ENCODE peak calls at places on chromosomes 4 and X, in six cellular contexts. A is activated T-cell treated with anti-CD3 and anti-CD28 coated beads for 24 hours; H is MG63; N is prostate gland; L is stimulated activated CD8-positive, alpha-beta memory T cell treated with anti-CD3 and anti-CD28 coated beads, Interleukin-12 subunit alpha, Interleukin-12 subunit beta, amount 100 ng/mL, for 4 hours; O is glomerular endothelial cell. C is an unnamed sample.

GRCh38 chrX:142637206-142637605 is 388.5 kb upstream of the SPANXN4 start:
- DNase-seq in A (no peak), H (no peak), N (no peak), L (no peak), O (no peak), C (no peak)

GRCh38 chrX:101260435-101260834 is 30.7 kb downstream of the TAF7L start:
- DNase-seq in A (no peak), H (no peak), N (no peak), L (no peak), O (no peak), C (no peak)

GRCh38 chrX:121011254-121011653 is 25.7 kb upstream of the CT47A1 start:
- DNase-seq in A (no peak), H (no peak), N (no peak), L (no peak), O (no peak), C (no peak)

GRCh38 chr4:55509272-55509671 is 37.4 kb downstream of the CLOCK start:
- DNase-seq in A (no peak), H (no peak), N (no peak), L (no peak), O (no peak), C (peak; percentile 36)

GRCh38 chrX:132602701-132603100 is 113.9 kb upstream of the MBNL3 start:
- DNase-seq in A (no peak), H (no peak), N (no peak), L (no peak), O (no peak), C (no peak)

GRCh38 chr4:71709961-71710360 is 73.9 kb downstream of the GC start:
- DNase-seq in A (no peak), H (no peak), N (no peak), L (no peak), O (no peak), C (no peak)

GRCh38 chrX:43836435-43837184 is 45.6 kb downstream of the MAOB start:
- DNase-seq in A (no peak), H (no peak), N (no peak), L (no peak), O (peak; percentile 23), C (peak; percentile 42)

GRCh38 chr4:182448281-182449151 is 205.3 kb downstream of the TENM3 start:
- DNase-seq in A (peak; percentile 39), H (peak; percentile 79), N (peak; percentile 91), L (no peak), O (no peak), C (peak; percentile 98)

GRCh38 chr4:2060578-2061207 is 1.6 kb downstream of the NAT8L start:
- DNase-seq in A (no peak), H (no peak), N (no peak), L (no peak), O (no peak), C (no peak)

GRCh38 chr4:141684785-141685184 is 48.4 kb downstream of the IL15 start:
- DNase-seq in A (no peak), H (no peak), N (no peak), L (no peak), O (no peak), C (no peak)

GRCh38 chr4:117331817-117332216 is 246.4 kb upstream of the TRAM1L1 start:
- DNase-seq in A (no peak), H (no peak), N (no peak), L (no peak), O (no peak), C (no peak)

GRCh38 chr4:59904331-59904730 is 1295.8 kb upstream of the ADGRL3 start:
- DNase-seq in A (no peak), H (no peak), N (no peak), L (no peak), O (no peak), C (peak; percentile 4)

GRCh38 chr4:123585111-123585510 is 188.5 kb downstream of the SPRY1 start:
- DNase-seq in A (no peak), H (no peak), N (no peak), L (no peak), O (no peak), C (no peak)

GRCh38 chrX:2330487-2330886 is 170.3 kb downstream of the DHRSX start:
- DNase-seq in A (no peak), H (no peak), N (no peak), L (no peak), O (no peak), C (no peak)

GRCh38 chr4:105679186-105679585 is 29.3 kb downstream of the INTS12 start:
- DNase-seq in A (no peak), H (no peak), N (no peak), L (no peak), O (no peak), C (peak; percentile 8)

GRCh38 chr4:176191974-176192373 is 3.4 kb downstream of the SPATA4 start:
- DNase-seq in A (no peak), H (peak; percentile 40), N (no peak), L (no peak), O (no peak), C (peak; percentile 42)

GRCh38 chr4:8283161-8283560 is 13.6 kb downstream of the HTRA3 start:
- DNase-seq in A (no peak), H (no peak), N (no peak), L (no peak), O (no peak), C (no peak)

GRCh38 chrX:153974003-153974725 is 1.6 kb downstream of the TMEM187 start:
- DNase-seq in A (no peak), H (no peak), N (no peak), L (no peak), O (no peak), C (no peak)

GRCh38 chr4:87559090-87559837 is 30.1 kb upstream of the SPARCL1 start:
- DNase-seq in A (peak; percentile 7), H (no peak), N (no peak), L (peak; percentile 1), O (no peak), C (no peak)

GRCh38 chrX:134749651-134750450 is 91.6 kb upstream of the PLAC1 start:
- DNase-seq in A (no peak), H (no peak), N (no peak), L (no peak), O (no peak), C (no peak)

GRCh38 chr4:177127658-177128057 is 182.0 kb upstream of the NEIL3 start:
- DNase-seq in A (no peak), H (no peak), N (no peak), L (no peak), O (no peak), C (no peak)

GRCh38 chrX:16552546-16552945 is 97.4 kb upstream of the S100G start:
- DNase-seq in A (no peak), H (no peak), N (no peak), L (no peak), O (no peak), C (no peak)

GRCh38 chrX:154742623-154743022 is 8.3 kb downstream of the GAB3 start:
- DNase-seq in A (no peak), H (no peak), N (no peak), L (no peak), O (no peak), C (no peak)

GRCh38 chr4:82201805-82202636 is 171.8 kb downstream of the HNRNPD start:
- DNase-seq in A (peak; percentile 33), H (peak; percentile 1), N (peak; percentile 16), L (no peak), O (peak; percentile 12), C (peak; percentile 61)